ENCODE peak calls at places on chromosome 2, in eight cellular contexts. N, F, E, L, A, T, V and X are unnamed samples.

GRCh38 chr2:95392320-95392719 is 10.2 kb upstream of the FAHD2A start:
- DNase-seq in V (no peak), E (no peak), N (no peak), T (no peak), A (no peak), F (no peak), L (no peak), X (no peak)

GRCh38 chr2:155310589-155310988 is 612.1 kb downstream of the KCNJ3 start:
- DNase-seq in E (no peak), A (peak; percentile 41), V (peak; percentile 40), F (no peak), L (no peak), N (peak; percentile 17), T (no peak), X (peak; percentile 38)

GRCh38 chr2:18896106-18896505 is 306.7 kb upstream of the NT5C1B start:
- DNase-seq in L (no peak), N (peak; percentile 68), T (no peak), F (no peak), A (peak; percentile 87), V (peak; percentile 25), E (no peak), X (peak; percentile 52)

GRCh38 chr2:3606028-3606369 is 11.1 kb downstream of the COLEC11 start:
- DNase-seq in A (no peak), V (no peak), F (no peak), L (no peak), T (no peak), E (no peak), N (no peak), X (no peak)

GRCh38 chr2:96690306-96691021 is 47.9 kb downstream of the FER1L5 start:
- DNase-seq in F (no peak), E (no peak), A (no peak), L (no peak), V (no peak), N (no peak), T (no peak), X (no peak)

GRCh38 chr2:155525194-155525593 is 807.3 kb downstream of the NR4A2 start:
- DNase-seq in T (no peak), A (no peak), N (no peak), E (no peak), L (no peak), V (no peak), F (no peak), X (no peak)

GRCh38 chr2:149187061-149187460 is 143.3 kb upstream of the LYPD6 start:
- DNase-seq in E (no peak), T (no peak), F (no peak), A (no peak), L (no peak), N (no peak), V (no peak), X (no peak)

GRCh38 chr2:37415128-37415817 is 70.8 kb downstream of the QPCT start:
- DNase-seq in L (no peak), F (no peak), V (peak; percentile 52), T (no peak), E (no peak), A (peak; percentile 52), N (peak; percentile 74), X (peak; percentile 53)

GRCh38 chr2:127089466-127090235 is 17.3 kb downstream of the BIN1 start:
- DNase-seq in E (no peak), V (no peak), F (no peak), T (no peak), L (no peak), A (no peak), N (no peak), X (no peak)

GRCh38 chr2:11346129-11346528 is 1.7 kb upstream of the ROCK2 start:
- DNase-seq in L (no peak), N (peak; percentile 24), T (no peak), A (no peak), E (no peak), F (no peak), V (no peak), X (no peak)

DNA sequence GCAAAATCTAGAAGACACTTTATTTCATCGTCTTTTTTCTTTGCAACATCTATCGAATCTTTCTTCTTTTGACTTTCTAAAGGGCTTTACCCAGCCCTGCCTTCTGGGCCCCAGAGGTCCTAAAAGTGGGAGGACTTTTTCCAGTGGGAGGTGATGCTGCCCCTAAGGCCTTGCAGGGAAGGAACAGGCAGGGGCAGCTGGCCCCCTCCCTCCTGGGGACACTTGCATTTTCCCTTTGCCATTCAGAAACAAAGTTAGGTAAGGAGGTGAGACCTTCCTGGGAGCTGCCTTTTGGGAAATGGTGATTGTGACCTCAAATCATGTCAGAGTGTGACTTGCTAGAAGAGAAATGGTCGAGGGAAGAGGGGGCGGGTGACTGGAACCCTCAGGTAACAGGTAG is 132.7 kb downstream of the GLI2 start:
- DNase-seq in A (no peak), T (no peak), F (no peak), V (no peak), L (no peak), N (no peak), E (no peak), X (no peak)
- H3K4me3 ChIP-seq in A (peak overlapping the region; percentile 62), T (peak overlapping the region; percentile 54), F (peak overlapping the region; percentile 82), V (peak overlapping the region; percentile 50), L (no peak overlapping the region), N (peak overlapping the region; percentile 54), E (peak overlapping the region; percentile 47), X (peak overlapping the region; percentile 55)

DNA sequence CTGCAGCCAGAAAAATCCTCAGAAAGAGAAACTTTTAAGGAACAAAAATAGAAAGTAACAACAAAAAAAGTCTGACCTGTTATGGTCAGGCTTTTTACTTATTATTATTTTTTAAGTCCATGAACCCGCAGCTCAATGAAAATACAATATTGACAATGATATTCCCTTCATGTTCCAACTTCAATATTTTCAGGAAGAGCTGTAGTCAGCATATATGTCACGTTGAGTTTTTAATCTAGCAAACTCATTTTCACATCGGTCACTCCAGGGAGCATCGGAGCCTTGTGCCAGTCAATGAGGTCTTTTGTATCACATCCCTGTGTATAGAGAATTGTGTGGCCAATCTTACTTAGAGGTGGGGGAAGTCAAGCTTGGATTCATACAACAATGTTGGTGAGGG is 568.4 kb upstream of the GCFC2 start:
- DNase-seq in V (no peak), A (no peak), L (no peak), F (no peak), N (no peak), T (no peak), E (no peak), X (no peak)
- H3K4me3 ChIP-seq in V (no peak overlapping the region), A (no peak overlapping the region), L (no peak overlapping the region), F (no peak overlapping the region), N (no peak overlapping the region), T (no peak overlapping the region), E (no peak overlapping the region), X (no peak overlapping the region)

GRCh38 chr2:20991031-20991430 is 52.8 kb downstream of the APOB start:
- DNase-seq in E (no peak), V (no peak), A (no peak), T (no peak), N (no peak), L (no peak), F (no peak), X (no peak)

GRCh38 chr2:20988906-20989305 is 55.0 kb downstream of the APOB start:
- DNase-seq in V (no peak), N (no peak), F (no peak), A (no peak), L (no peak), E (no peak), T (no peak), X (no peak)

GRCh38 chr2:20992201-20992711 is 51.6 kb downstream of the APOB start:
- DNase-seq in V (no peak), A (peak; percentile 2), L (no peak), T (peak; percentile 42), F (peak; percentile 18), E (no peak), N (peak; percentile 34), X (peak; percentile 1)

GRCh38 chr2:20989404-20989803 is 54.5 kb downstream of the APOB start:
- DNase-seq in N (no peak), T (no peak), V (no peak), A (no peak), F (no peak), L (no peak), E (no peak), X (no peak)

DNA sequence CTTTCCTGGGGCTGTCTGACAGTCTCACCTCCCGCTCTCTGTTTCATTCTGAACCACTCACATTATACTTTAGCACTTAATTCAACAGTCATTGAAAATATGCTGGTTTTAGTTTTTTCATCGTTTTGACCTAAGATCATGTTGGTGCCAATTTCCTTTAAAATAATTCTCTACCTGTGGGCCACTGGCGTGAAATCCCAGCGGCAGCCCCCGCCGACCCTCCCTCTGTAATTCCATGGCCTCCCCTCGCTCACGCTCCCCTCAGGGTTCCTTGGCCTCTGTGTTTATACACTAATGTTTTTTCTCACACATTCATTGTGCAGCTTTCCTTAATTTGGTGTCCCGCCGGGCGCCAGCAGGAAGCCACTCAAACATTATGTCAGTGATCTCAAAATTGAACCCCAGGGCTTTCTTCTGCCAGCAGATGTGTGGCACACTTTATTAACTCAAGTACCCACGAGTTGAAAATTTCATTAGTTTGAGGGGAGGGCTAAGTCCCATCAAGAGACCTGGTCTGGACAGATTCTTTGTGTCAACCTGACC is 53.4 kb downstream of the APOB start:
- DNase-seq in L (no peak), T (no peak), E (no peak), A (no peak), V (no peak), F (no peak), N (no peak), X (no peak)
- H3K4me3 ChIP-seq in L (no peak overlapping the region), T (no peak overlapping the region), E (no peak overlapping the region), A (no peak overlapping the region), V (no peak overlapping the region), F (no peak overlapping the region), N (no peak overlapping the region), X (no peak overlapping the region)

GRCh38 chr2:240928476-240929363 is 22.6 kb downstream of the CROCC2 start:
- DNase-seq in F (no peak), N (no peak), L (no peak), T (no peak), A (no peak), E (peak; percentile 2), V (no peak), X (no peak)

GRCh38 chr2:240927390-240927781 is 21.2 kb downstream of the CROCC2 start:
- DNase-seq in N (no peak), V (no peak), L (no peak), E (no peak), F (no peak), A (no peak), T (no peak), X (no peak)

GRCh38 chr2:240925191-240925575 is 19.0 kb downstream of the CROCC2 start:
- DNase-seq in F (no peak), V (no peak), A (no peak), T (no peak), N (no peak), E (peak; percentile 2), L (no peak), X (no peak)

GRCh38 chr2:240925576-240926515 is 19.7 kb downstream of the CROCC2 start:
- DNase-seq in L (no peak), F (no peak), E (peak; percentile 3), V (no peak), A (no peak), N (no peak), T (no peak), X (no peak)

GRCh38 chr2:240926516-240927389 is 20.6 kb downstream of the CROCC2 start:
- DNase-seq in E (peak; percentile 3), V (peak; percentile 39), N (peak; percentile 68), T (no peak), A (peak; percentile 40), L (no peak), F (no peak), X (peak; percentile 29)
- H3K4me3 ChIP-seq in E (no peak overlapping the region), V (peak overlapping the region; percentile 41), N (no peak overlapping the region), T (no peak overlapping the region), A (peak overlapping the region; percentile 17), L (no peak overlapping the region), F (no peak overlapping the region), X (no peak overlapping the region)

GRCh38 chr2:187554704-187555082 is 458 bp upstream of the TFPI start:
- DNase-seq in A (no peak), V (no peak), N (no peak), T (no peak), E (no peak), F (no peak), L (no peak), X (no peak)
- H3K4me3 ChIP-seq in A (peak overlapping the region; percentile 75), V (peak overlapping the region; percentile 72), N (peak overlapping the region; percentile 67), T (no peak overlapping the region), E (peak overlapping the region; percentile 36), F (peak overlapping the region; percentile 71), L (no peak overlapping the region), X (peak overlapping the region; percentile 58)